ENCODE peak calls at places on chromosomes 16 and 17, in nine cellular contexts. V is NB4; M is activated B cell treated with CpG ODN at 0.5 μM for 24 hours; N is activated CD8-positive, alpha-beta T cell treated with anti-CD3 and anti-CD28 coated beads for 36 hours; B is tibial nerve; R is GM13976; T is endothelial cell; H is fibroblast of villous mesenchyme; Q is progenitor cell of endocrine pancreas. A is an unnamed sample.
A peak's percentile ranks its signal among the peaks of the same experiment; 100 is the strongest.

GRCh38 chr16:86516618-86517003 is 6.3 kb downstream of the FOXF1 start:
- DNase-seq in V (no peak), M (no peak), N (no peak), B (no peak), R (no peak), T (no peak), H (peak; percentile 77), Q (no peak), A (no peak)

GRCh38 chr17:42720996-42721583 is 23.8 kb downstream of the EZH1 start:
- DNase-seq in V (peak; percentile 68), M (no peak), N (peak; percentile 43), B (no peak), R (peak; percentile 74), T (peak; percentile 33), H (peak; percentile 75), Q (no peak), A (peak; percentile 70)

GRCh38 chr17:10077561-10078299 is 120.7 kb downstream of the GAS7 start:
- DNase-seq in V (no peak), M (no peak), N (no peak), B (no peak), R (no peak), T (no peak), H (no peak), Q (no peak), A (no peak)

GRCh38 chr16:59192551-59193199 is 458.6 kb upstream of the GOT2 start:
- DNase-seq in V (peak; percentile 58), M (no peak), N (peak; percentile 60), B (no peak), R (peak; percentile 16), T (peak; percentile 59), H (no peak), Q (no peak), A (peak; percentile 20)

GRCh38 chr17:10421946-10422542 is at the start of gene MYH8:
- DNase-seq in V (no peak), M (no peak), N (no peak), B (no peak), R (no peak), T (no peak), H (no peak), Q (no peak), A (no peak)

GRCh38 chr17:59769891-59770290 is 62.4 kb downstream of the VMP1 start:
- DNase-seq in V (no peak), M (no peak), N (no peak), B (no peak), R (no peak), T (no peak), H (no peak), Q (no peak), A (no peak)

GRCh38 chr16:10833271-10833670 is 14.7 kb upstream of the TVP23A start:
- DNase-seq in V (no peak), M (no peak), N (no peak), B (no peak), R (no peak), T (no peak), H (no peak), Q (no peak), A (no peak)

GRCh38 chr16:52569701-52570100 is 22.8 kb upstream of the TOX3 start:
- DNase-seq in V (no peak), M (no peak), N (no peak), B (no peak), R (no peak), T (no peak), H (no peak), Q (no peak), A (no peak)

GRCh38 chr16:7116734-7117133 is 215.9 kb upstream of the RBFOX1 start:
- DNase-seq in V (no peak), M (no peak), N (no peak), B (no peak), R (no peak), T (no peak), H (no peak), Q (no peak), A (no peak)

GRCh38 chr16:66335704-66336329 is 30.7 kb upstream of the CDH5 start:
- DNase-seq in V (no peak), M (no peak), N (no peak), B (no peak), R (no peak), T (no peak), H (peak; percentile 37), Q (no peak), A (no peak)

GRCh38 chr16:81315271-81316175 is 761 bp downstream of the GAN start:
- DNase-seq in V (peak; percentile 69), M (peak; percentile 50), N (peak; percentile 51), B (no peak), R (peak; percentile 61), T (peak; percentile 51), H (peak; percentile 66), Q (peak; percentile 36), A (peak; percentile 52)
- TF ChIP-seq CTCF in V (no peak), M (no peak), N (no peak), B (no peak), R (no peak), T (no peak), H (peak; percentile 11), Q (no peak), A (peak; percentile 18)

GRCh38 chr17:17783121-17783824 is 53.5 kb downstream of the SREBF1 start:
- DNase-seq in V (peak; percentile 78), M (peak; percentile 32), N (peak; percentile 80), B (no peak), R (peak; percentile 84), T (peak; percentile 49), H (peak; percentile 48), Q (peak; percentile 40), A (peak; percentile 84)

GRCh38 chr17:17785407-17785806 is 51.4 kb downstream of the SREBF1 start:
- DNase-seq in V (peak; percentile 25), M (no peak), N (no peak), B (no peak), R (no peak), T (no peak), H (no peak), Q (no peak), A (no peak)

GRCh38 chr17:17782425-17783120 is 54.2 kb downstream of the SREBF1 start:
- DNase-seq in V (peak; percentile 38), M (no peak), N (peak; percentile 27), B (no peak), R (peak; percentile 65), T (no peak), H (no peak), Q (peak; percentile 44), A (peak; percentile 65)

GRCh38 chr17:17783825-17784598 is 52.8 kb downstream of the SREBF1 start:
- DNase-seq in V (peak; percentile 60), M (peak; percentile 62), N (peak; percentile 49), B (no peak), R (no peak), T (peak; percentile 42), H (peak; percentile 64), Q (no peak), A (no peak)

DNA sequence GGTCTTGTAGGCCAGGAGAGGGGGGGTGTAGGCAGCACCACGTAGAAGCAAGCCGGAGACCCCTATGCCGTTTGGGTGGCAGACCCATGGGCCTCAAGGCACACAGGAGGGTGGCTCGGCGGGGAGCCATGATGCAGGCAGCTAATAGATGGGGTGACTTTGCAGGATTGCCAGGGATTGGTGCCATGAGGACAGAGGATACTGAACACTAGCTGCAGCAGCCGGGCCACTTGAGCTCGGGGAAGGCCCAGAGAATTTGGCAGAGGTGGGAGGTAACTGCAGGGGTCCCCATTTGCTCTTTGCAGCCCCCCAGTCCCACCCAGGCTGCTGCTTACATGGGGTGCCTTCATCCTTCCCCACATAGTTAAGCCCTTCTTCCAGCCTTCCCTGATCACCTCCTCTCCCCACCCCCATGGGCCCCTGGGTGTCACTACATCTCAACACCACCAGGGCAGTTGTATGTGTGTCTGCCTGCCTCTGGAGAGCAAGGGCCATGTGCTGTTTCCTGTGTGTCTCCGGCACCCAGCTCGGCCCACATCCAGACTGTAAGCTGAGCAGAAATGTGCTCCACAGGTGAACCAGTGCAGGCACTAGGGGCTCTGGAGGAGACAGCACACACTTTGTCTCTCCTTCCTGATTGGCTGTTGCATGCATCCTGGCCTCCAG is 52.1 kb downstream of the SREBF1 start:
- DNase-seq in V (peak; percentile 48), M (no peak), N (peak; percentile 56), B (no peak), R (no peak), T (no peak), H (no peak), Q (no peak), A (no peak)
- TF ChIP-seq CTCF in V (peak; percentile 20), M (no peak), N (peak; percentile 33), B (no peak), R (no peak), T (no peak), H (peak; percentile 38), Q (peak; percentile 33), A (no peak)

DNA sequence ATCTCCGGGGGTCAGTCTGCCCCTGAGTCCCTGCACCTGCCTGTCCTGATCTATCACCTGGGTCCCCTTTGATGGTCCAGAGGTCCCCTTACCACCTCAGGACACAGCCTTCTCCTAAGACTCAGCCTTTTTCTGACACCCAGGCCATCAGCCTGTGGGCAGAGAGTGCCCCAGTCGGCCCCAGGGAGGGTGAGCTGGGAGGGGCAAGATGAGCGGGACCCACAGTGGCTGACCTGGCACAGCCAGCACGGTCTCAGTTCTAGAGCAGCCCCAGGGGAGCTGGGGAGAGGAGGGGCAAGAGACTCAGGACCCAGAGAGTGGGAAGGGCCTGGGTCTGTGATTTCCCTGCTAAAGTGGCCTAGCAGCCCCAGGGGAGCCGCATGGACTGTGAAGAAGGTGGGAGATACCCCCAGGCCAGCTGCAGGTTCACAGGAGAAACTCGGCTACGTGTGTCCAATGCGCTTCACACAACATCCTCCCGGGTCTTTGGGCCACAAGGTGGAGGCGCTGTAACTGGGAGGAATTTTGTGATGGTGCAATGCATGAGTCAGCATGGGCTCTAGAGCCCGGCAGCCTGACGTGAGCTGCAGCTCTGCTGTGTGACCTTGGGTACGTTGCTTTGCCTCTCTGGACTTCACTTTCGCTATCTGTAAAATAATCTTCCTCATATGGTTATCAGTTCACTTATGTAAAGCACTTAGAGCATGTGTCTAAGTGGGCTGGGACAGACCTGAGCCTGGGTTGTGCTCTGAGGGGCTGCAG is 67.2 kb upstream of the LHX1 start:
- DNase-seq in V (peak; percentile 71), M (no peak), N (no peak), B (no peak), R (no peak), T (no peak), H (peak; percentile 38), Q (no peak), A (no peak)
- TF ChIP-seq CTCF in V (peak; percentile 28), M (no peak), N (no peak), B (no peak), R (no peak), T (no peak), H (peak; percentile 3), Q (no peak), A (no peak)

DNA sequence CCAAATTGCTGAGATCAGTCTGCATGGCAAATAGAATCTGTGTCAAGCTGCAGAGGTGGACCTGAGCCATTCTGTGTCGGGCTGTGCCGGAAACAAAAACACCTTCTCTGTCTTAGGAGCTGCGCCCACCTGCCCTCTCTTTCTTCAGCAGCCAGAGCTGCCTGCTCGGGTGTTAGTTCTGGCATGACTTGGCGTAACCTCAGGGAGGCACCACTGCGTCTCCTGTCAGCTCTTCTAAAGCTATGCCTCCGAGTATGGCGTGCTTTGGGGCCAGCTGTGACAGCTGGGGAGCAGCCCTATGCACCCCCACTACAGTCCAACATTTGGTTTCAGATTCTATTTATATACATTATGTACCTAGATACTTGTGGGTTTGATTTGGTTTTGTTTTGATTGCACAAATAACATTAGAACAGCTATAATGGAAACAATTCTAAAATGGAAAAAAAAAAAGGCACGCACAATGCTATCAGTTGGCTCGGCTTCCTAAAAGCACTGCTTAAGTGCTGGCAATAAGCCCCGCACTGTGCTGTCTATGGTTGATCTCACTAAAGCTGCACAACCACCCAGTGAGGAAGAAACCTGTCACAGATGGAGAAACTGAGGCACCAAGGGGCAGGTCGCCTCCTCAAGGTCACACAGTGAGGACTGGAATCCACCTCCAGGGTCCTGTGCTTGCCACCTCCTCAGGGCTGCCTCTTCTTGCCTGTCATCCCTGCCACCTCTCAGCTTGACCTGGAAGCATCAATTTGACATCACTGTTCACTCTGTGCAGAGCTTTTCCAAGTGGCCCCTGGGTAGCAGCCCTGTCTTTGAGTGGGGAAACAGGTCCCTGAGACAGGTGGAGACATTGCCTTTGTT is 18.7 kb upstream of the ADGRG1 start:
- DNase-seq in V (no peak), M (no peak), N (peak; percentile 95), B (no peak), R (peak; percentile 86), T (no peak), H (no peak), Q (no peak), A (peak; percentile 87)
- TF ChIP-seq CTCF in V (no peak), M (no peak), N (no peak), B (no peak), R (peak; percentile 57), T (no peak), H (no peak), Q (no peak), A (peak; percentile 58)